ENCODE peak calls at places on chromosome 1, in seven cellular contexts. One of them, this sample, is unnamed.

GRCh38 chr1:31714442-31715096 is 10.8 kb upstream of the COL16A1 start:
- DNase-seq in body of pancreas: peak; percentile 29
- DNase-seq in right lobe of liver: no peak
- DNase-seq in Peyer's patch: peak; percentile 30
- DNase-seq in transverse colon: peak; percentile 70
- DNase-seq in prostate gland: peak; percentile 23
- DNase-seq in gastrocnemius medialis: peak; percentile 77
- DNase-seq in this sample: peak; percentile 94

GRCh38 chr1:116113615-116114014 is 2.4 kb downstream of the MAB21L3 start:
- DNase-seq in body of pancreas: no peak
- DNase-seq in gastrocnemius medialis: peak; percentile 21
- DNase-seq in right lobe of liver: peak; percentile 68
- DNase-seq in transverse colon: no peak
- DNase-seq in Peyer's patch: no peak
- DNase-seq in prostate gland: no peak
- DNase-seq in this sample: no peak

GRCh38 chr1:205925730-205926129 is 17.5 kb downstream of the SLC26A9 start:
- DNase-seq in right lobe of liver: no peak
- DNase-seq in Peyer's patch: no peak
- DNase-seq in transverse colon: no peak
- DNase-seq in gastrocnemius medialis: no peak
- DNase-seq in prostate gland: no peak
- DNase-seq in body of pancreas: no peak
- DNase-seq in this sample: no peak

GRCh38 chr1:205374205-205375078 is 17.7 kb upstream of the KLHDC8A start:
- DNase-seq in right lobe of liver: no peak
- DNase-seq in Peyer's patch: no peak
- DNase-seq in body of pancreas: no peak
- DNase-seq in transverse colon: no peak
- DNase-seq in gastrocnemius medialis: no peak
- DNase-seq in prostate gland: no peak
- DNase-seq in this sample: no peak

GRCh38 chr1:212566522-212567479 is 41.8 kb upstream of the ATF3 start:
- DNase-seq in Peyer's patch: no peak
- DNase-seq in transverse colon: peak; percentile 45
- DNase-seq in prostate gland: peak; percentile 40
- DNase-seq in body of pancreas: peak; percentile 34
- DNase-seq in gastrocnemius medialis: no peak
- DNase-seq in right lobe of liver: no peak
- DNase-seq in this sample: peak; percentile 29

GRCh38 chr1:221719278-221719597 is 22.7 kb downstream of the DUSP10 start:
- DNase-seq in body of pancreas: no peak
- DNase-seq in right lobe of liver: no peak
- DNase-seq in Peyer's patch: no peak
- DNase-seq in transverse colon: no peak
- DNase-seq in prostate gland: no peak
- DNase-seq in gastrocnemius medialis: no peak
- DNase-seq in this sample: no peak

GRCh38 chr1:246564839-246565750 is 966 bp downstream of the TFB2M start:
- DNase-seq in transverse colon: no peak
- DNase-seq in Peyer's patch: no peak
- DNase-seq in prostate gland: no peak
- DNase-seq in body of pancreas: no peak
- DNase-seq in right lobe of liver: no peak
- DNase-seq in gastrocnemius medialis: no peak
- DNase-seq in this sample: no peak

GRCh38 chr1:8013399-8013798 is 12.7 kb downstream of the ERRFI1 start:
- DNase-seq in prostate gland: no peak
- DNase-seq in Peyer's patch: no peak
- DNase-seq in gastrocnemius medialis: no peak
- DNase-seq in right lobe of liver: peak; percentile 58
- DNase-seq in transverse colon: no peak
- DNase-seq in body of pancreas: no peak
- DNase-seq in this sample: no peak

GRCh38 chr1:43144228-43144627 is 27.9 kb downstream of the EBNA1BP2 start:
- DNase-seq in prostate gland: no peak
- DNase-seq in right lobe of liver: no peak
- DNase-seq in gastrocnemius medialis: no peak
- DNase-seq in transverse colon: no peak
- DNase-seq in Peyer's patch: no peak
- DNase-seq in body of pancreas: no peak
- DNase-seq in this sample: no peak

GRCh38 chr1:12548279-12549105 is 69.5 kb downstream of the DHRS3 start:
- DNase-seq in transverse colon: no peak
- DNase-seq in right lobe of liver: peak; percentile 31
- DNase-seq in prostate gland: no peak
- DNase-seq in body of pancreas: no peak
- DNase-seq in gastrocnemius medialis: peak; percentile 16
- DNase-seq in Peyer's patch: no peak
- DNase-seq in this sample: no peak

GRCh38 chr1:6485140-6485936 is 6.1 kb downstream of the PLEKHG5 start:
- DNase-seq in right lobe of liver: no peak
- DNase-seq in gastrocnemius medialis: no peak
- DNase-seq in Peyer's patch: no peak
- DNase-seq in transverse colon: no peak
- DNase-seq in body of pancreas: no peak
- DNase-seq in prostate gland: no peak
- DNase-seq in this sample: no peak

GRCh38 chr1:224873645-224874369 is 55.7 kb upstream of the DNAH14 start:
- DNase-seq in transverse colon: no peak
- DNase-seq in Peyer's patch: no peak
- DNase-seq in right lobe of liver: no peak
- DNase-seq in body of pancreas: no peak
- DNase-seq in gastrocnemius medialis: no peak
- DNase-seq in prostate gland: peak; percentile 16
- DNase-seq in this sample: no peak

GRCh38 chr1:41861509-41862410 is 57.0 kb downstream of the HIVEP3 start:
- DNase-seq in body of pancreas: no peak
- DNase-seq in prostate gland: no peak
- DNase-seq in transverse colon: no peak
- DNase-seq in Peyer's patch: no peak
- DNase-seq in right lobe of liver: no peak
- DNase-seq in gastrocnemius medialis: no peak
- DNase-seq in this sample: no peak

GRCh38 chr1:41862411-41863221 is 56.1 kb downstream of the HIVEP3 start:
- DNase-seq in prostate gland: no peak
- DNase-seq in gastrocnemius medialis: no peak
- DNase-seq in transverse colon: no peak
- DNase-seq in body of pancreas: no peak
- DNase-seq in right lobe of liver: no peak
- DNase-seq in Peyer's patch: no peak
- DNase-seq in this sample: no peak

GRCh38 chr1:41859686-41860085 is 59.0 kb downstream of the HIVEP3 start:
- DNase-seq in right lobe of liver: no peak
- DNase-seq in Peyer's patch: no peak
- DNase-seq in transverse colon: no peak
- DNase-seq in gastrocnemius medialis: no peak
- DNase-seq in body of pancreas: no peak
- DNase-seq in prostate gland: no peak
- DNase-seq in this sample: no peak

GRCh38 chr1:41860771-41861170 is 58.0 kb downstream of the HIVEP3 start:
- DNase-seq in prostate gland: peak; percentile 48
- DNase-seq in body of pancreas: no peak
- DNase-seq in transverse colon: no peak
- DNase-seq in gastrocnemius medialis: no peak
- DNase-seq in right lobe of liver: no peak
- DNase-seq in Peyer's patch: no peak
- DNase-seq in this sample: no peak

GRCh38 chr1:41860214-41860613 is 58.5 kb downstream of the HIVEP3 start:
- DNase-seq in Peyer's patch: no peak
- DNase-seq in transverse colon: no peak
- DNase-seq in right lobe of liver: no peak
- DNase-seq in prostate gland: no peak
- DNase-seq in body of pancreas: no peak
- DNase-seq in gastrocnemius medialis: no peak
- DNase-seq in this sample: no peak
- H3K4me1 ChIP-seq in Peyer's patch: no peaks in the 10 kb centered on the region
- H3K4me1 ChIP-seq in transverse colon: no peaks in the 10 kb centered on the region
- H3K4me1 ChIP-seq in right lobe of liver: no peaks in the 10 kb centered on the region
- H3K4me1 ChIP-seq in prostate gland: peaks cover 14% of the 10 kb centered on the region
- H3K4me1 ChIP-seq in body of pancreas: no peaks in the 10 kb centered on the region
- H3K4me1 ChIP-seq in gastrocnemius medialis: peaks cover 20% of the 10 kb centered on the region
- H3K4me1 ChIP-seq in this sample: peaks cover 5% of the 10 kb centered on the region

DNA sequence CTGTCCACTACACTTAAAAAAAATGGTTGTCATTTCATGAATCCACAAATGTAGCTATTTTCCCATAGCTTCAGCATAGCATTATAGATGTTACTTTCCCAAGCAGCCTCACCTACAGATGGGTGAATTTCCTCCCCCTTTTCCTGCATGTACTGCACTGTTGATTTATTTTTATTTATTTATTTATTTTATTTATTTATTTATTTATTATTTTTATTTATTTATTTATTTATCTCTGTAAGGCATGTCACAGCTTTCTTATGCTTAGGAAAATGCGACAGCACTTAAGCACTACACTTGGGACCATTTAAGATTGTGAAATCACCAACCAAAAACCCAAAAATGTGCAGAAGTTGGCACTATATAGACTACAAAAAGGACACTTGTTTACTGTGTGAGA is 4.9 kb downstream of the CD1A start:
- DNase-seq in transverse colon: no peak
- DNase-seq in Peyer's patch: no peak
- DNase-seq in prostate gland: no peak
- DNase-seq in right lobe of liver: no peak
- DNase-seq in body of pancreas: no peak
- DNase-seq in gastrocnemius medialis: no peak
- DNase-seq in this sample: no peak
- TF ChIP-seq POLR2A in transverse colon: no peak
- TF ChIP-seq POLR2A in Peyer's patch: no peak
- TF ChIP-seq POLR2A in prostate gland: no peak
- TF ChIP-seq POLR2A in right lobe of liver: no peak
- TF ChIP-seq POLR2A in body of pancreas: no peak
- TF ChIP-seq POLR2A in gastrocnemius medialis: no peak
- TF ChIP-seq POLR2A in this sample: no peak

GRCh38 chr1:27886353-27886679 is 14.0 kb downstream of the THEMIS2 start:
- DNase-seq in right lobe of liver: no peak
- DNase-seq in transverse colon: no peak
- DNase-seq in gastrocnemius medialis: no peak
- DNase-seq in prostate gland: no peak
- DNase-seq in body of pancreas: no peak
- DNase-seq in Peyer's patch: no peak
- DNase-seq in this sample: no peak

GRCh38 chr1:27887215-27888035 is 15.1 kb downstream of the THEMIS2 start:
- DNase-seq in transverse colon: peak; percentile 59
- DNase-seq in prostate gland: no peak
- DNase-seq in gastrocnemius medialis: no peak
- DNase-seq in Peyer's patch: peak; percentile 68
- DNase-seq in body of pancreas: no peak
- DNase-seq in right lobe of liver: no peak
- DNase-seq in this sample: no peak

GRCh38 chr1:27885620-27886352 is 13.4 kb downstream of the THEMIS2 start:
- DNase-seq in right lobe of liver: no peak
- DNase-seq in prostate gland: no peak
- DNase-seq in body of pancreas: no peak
- DNase-seq in Peyer's patch: no peak
- DNase-seq in gastrocnemius medialis: no peak
- DNase-seq in transverse colon: no peak
- DNase-seq in this sample: no peak

GRCh38 chr1:27885114-27885528 is 12.8 kb downstream of the THEMIS2 start:
- DNase-seq in gastrocnemius medialis: no peak
- DNase-seq in transverse colon: no peak
- DNase-seq in body of pancreas: no peak
- DNase-seq in prostate gland: no peak
- DNase-seq in right lobe of liver: no peak
- DNase-seq in Peyer's patch: no peak
- DNase-seq in this sample: no peak

GRCh38 chr1:27886744-27887143 is 14.4 kb downstream of the THEMIS2 start:
- DNase-seq in right lobe of liver: no peak
- DNase-seq in transverse colon: no peak
- DNase-seq in Peyer's patch: no peak
- DNase-seq in gastrocnemius medialis: no peak
- DNase-seq in body of pancreas: no peak
- DNase-seq in prostate gland: no peak
- DNase-seq in this sample: no peak
- H3K4me1 ChIP-seq in right lobe of liver: no peaks in the 10 kb centered on the region
- H3K4me1 ChIP-seq in transverse colon: no peaks in the 10 kb centered on the region
- H3K4me1 ChIP-seq in Peyer's patch: no peaks in the 10 kb centered on the region
- H3K4me1 ChIP-seq in gastrocnemius medialis: no peaks in the 10 kb centered on the region
- H3K4me1 ChIP-seq in body of pancreas: no peaks in the 10 kb centered on the region
- H3K4me1 ChIP-seq in prostate gland: no peaks in the 10 kb centered on the region
- H3K4me1 ChIP-seq in this sample: no peaks in the 10 kb centered on the region

GRCh38 chr1:18646776-18647410 is 16.2 kb downstream of the PAX7 start:
- DNase-seq in gastrocnemius medialis: no peak
- DNase-seq in right lobe of liver: no peak
- DNase-seq in body of pancreas: no peak
- DNase-seq in transverse colon: no peak
- DNase-seq in prostate gland: no peak
- DNase-seq in Peyer's patch: no peak
- DNase-seq in this sample: no peak
- TF ChIP-seq POLR2A in gastrocnemius medialis: no peak
- TF ChIP-seq POLR2A in right lobe of liver: no peak
- TF ChIP-seq POLR2A in body of pancreas: no peak
- TF ChIP-seq POLR2A in transverse colon: no peak
- TF ChIP-seq POLR2A in prostate gland: no peak
- TF ChIP-seq POLR2A in Peyer's patch: no peak
- TF ChIP-seq POLR2A in this sample: no peak

DNA sequence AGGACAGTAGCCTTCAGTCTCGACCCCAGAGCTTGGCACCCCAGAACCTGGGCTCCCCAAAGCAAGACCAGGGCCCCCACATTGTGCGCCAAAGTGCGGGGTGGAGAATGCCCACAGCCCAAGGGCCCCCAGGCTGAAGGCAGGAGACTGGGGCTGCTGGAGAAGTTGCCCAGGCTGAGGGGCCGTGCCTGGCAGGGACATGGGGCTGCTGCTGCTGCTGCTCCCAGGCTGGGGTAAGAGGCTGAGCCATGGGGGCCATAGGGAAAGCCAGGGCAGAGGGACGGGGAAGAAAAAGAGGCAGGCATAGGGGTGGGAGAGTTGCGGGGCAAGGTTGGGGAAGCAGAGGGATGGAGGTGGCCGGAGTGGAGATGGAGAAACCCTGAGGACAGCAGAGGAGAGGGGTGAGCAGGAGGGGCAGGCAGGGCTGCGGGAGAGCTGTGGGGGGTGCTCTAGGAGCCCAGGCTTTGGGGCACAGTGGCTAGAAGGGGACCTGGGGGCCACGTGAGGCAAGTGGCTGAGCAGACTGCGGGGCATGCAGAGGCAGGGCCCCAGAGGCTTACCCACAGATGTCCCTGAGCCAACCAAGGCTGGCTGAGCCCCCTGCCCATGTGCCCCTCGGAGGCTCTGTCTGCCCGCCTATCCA is 18.9 kb downstream of the SLC27A3 start:
- DNase-seq in right lobe of liver: no peak
- DNase-seq in transverse colon: no peak
- DNase-seq in Peyer's patch: no peak
- DNase-seq in prostate gland: no peak
- DNase-seq in body of pancreas: no peak
- DNase-seq in gastrocnemius medialis: peak; percentile 11
- DNase-seq in this sample: peak; percentile 13
- H3K4me1 ChIP-seq in right lobe of liver: peaks cover 8% of the 10 kb centered on the region
- H3K4me1 ChIP-seq in transverse colon: peaks cover 24% of the 10 kb centered on the region
- H3K4me1 ChIP-seq in Peyer's patch: no peaks in the 10 kb centered on the region
- H3K4me1 ChIP-seq in prostate gland: no peaks in the 10 kb centered on the region
- H3K4me1 ChIP-seq in body of pancreas: peaks cover 11% of the 10 kb centered on the region
- H3K4me1 ChIP-seq in gastrocnemius medialis: peaks cover 18% of the 10 kb centered on the region
- H3K4me1 ChIP-seq in this sample: no peaks in the 10 kb centered on the region

This sample was measured in ovary.